ENCODE peak calls at places on chromosome 10, in eight cellular contexts. Z is breast epithelium, X is H9, F is ovary, J is OCI-LY7, N is uterus, P is psoas muscle, O is thyroid gland. H is an unnamed sample. For H3K4me1, the result is how much of the 10 kb centered on the place peaks cover.

GRCh38 chr10:111128331-111129167 is 51.7 kb downstream of the ADRA2A start:
- DNase-seq in X (peak), J (no peak), O (no peak), P (peak), F (no peak), N (no peak), Z (no peak), H (no peak)

GRCh38 chr10:3008518-3009195 is 58.7 kb upstream of the PFKP start:
- DNase-seq in F (no peak), P (no peak), N (no peak), X (no peak), O (no peak), J (no peak), Z (no peak), H (no peak)

GRCh38 chr10:108970016-108970415 is 953.3 kb downstream of the XPNPEP1 start:
- DNase-seq in X (peak), P (no peak), F (no peak), O (no peak), N (no peak), Z (no peak), J (peak), H (no peak)

GRCh38 chr10:9009505-9009904 is 955.0 kb downstream of the GATA3 start:
- DNase-seq in N (no peak), F (no peak), X (no peak), Z (no peak), O (no peak), P (no peak), J (no peak), H (no peak)

GRCh38 chr10:7434332-7434731 is 23.5 kb upstream of the SFMBT2 start:
- DNase-seq in X (no peak), O (no peak), F (no peak), N (no peak), Z (no peak), P (no peak), J (no peak), H (no peak)

GRCh38 chr10:16991011-16991410 is 138.6 kb downstream of the CUBN start:
- DNase-seq in N (no peak), P (no peak), Z (no peak), F (no peak), J (no peak), O (no peak), X (no peak), H (no peak)

GRCh38 chr10:59872892-59873463 is 33.4 kb downstream of the CCDC6 start:
- DNase-seq in X (no peak), J (no peak), N (peak), Z (peak), O (peak), P (peak), F (no peak), H (no peak)

GRCh38 chr10:49474901-49475300 is 64.0 kb downstream of the ERCC6 start:
- DNase-seq in J (no peak), X (no peak), N (no peak), O (no peak), Z (no peak), F (no peak), P (no peak), H (no peak)

GRCh38 chr10:119365773-119366640 is 158.6 kb downstream of the GRK5 start:
- DNase-seq in F (no peak), P (peak), N (no peak), J (no peak), X (no peak), O (no peak), Z (no peak), H (no peak)

GRCh38 chr10:31706921-31707571 is 221.6 kb downstream of the ARHGAP12 start:
- DNase-seq in O (no peak), F (peak), N (peak), P (peak), X (no peak), J (no peak), Z (no peak), H (no peak)

GRCh38 chr10:130453036-130453720 is 317.0 kb downstream of the GLRX3 start:
- DNase-seq in J (no peak), Z (no peak), P (no peak), O (no peak), F (no peak), N (no peak), X (peak), H (no peak)

GRCh38 chr10:48759113-48759901 is 74.6 kb downstream of the WDFY4 start:
- DNase-seq in Z (no peak), F (no peak), X (no peak), N (no peak), J (no peak), O (no peak), P (no peak), H (no peak)

GRCh38 chr10:80633383-80633860 is 95.7 kb downstream of the SH2D4B start:
- DNase-seq in N (no peak), P (no peak), J (no peak), X (no peak), F (no peak), Z (no peak), O (no peak), H (no peak)

GRCh38 chr10:102629661-102630614 is 14.3 kb upstream of the TRIM8 start:
- DNase-seq in N (no peak), X (peak), Z (no peak), P (peak), O (peak), J (no peak), F (no peak), H (no peak)

GRCh38 chr10:94405406-94405805 is 3.1 kb downstream of the TBC1D12 start:
- DNase-seq in J (no peak), P (no peak), O (no peak), N (no peak), Z (no peak), X (no peak), F (no peak), H (no peak)
- H3K27ac ChIP-seq in J (no peak), P (no peak), O (no peak), N (no peak), Z (no peak), X (no peak), F (no peak), H (no peak)

GRCh38 chr10:132551093-132551807 is 13.7 kb downstream of the INPP5A start:
- DNase-seq in N (peak), P (no peak), Z (no peak), O (no peak), J (peak), X (no peak), F (no peak), H (peak)
- TF ChIP-seq CTCF in N (no peak), P (no peak), Z (no peak), O (no peak), J (peak), X (no peak), F (no peak), H (peak)

DNA sequence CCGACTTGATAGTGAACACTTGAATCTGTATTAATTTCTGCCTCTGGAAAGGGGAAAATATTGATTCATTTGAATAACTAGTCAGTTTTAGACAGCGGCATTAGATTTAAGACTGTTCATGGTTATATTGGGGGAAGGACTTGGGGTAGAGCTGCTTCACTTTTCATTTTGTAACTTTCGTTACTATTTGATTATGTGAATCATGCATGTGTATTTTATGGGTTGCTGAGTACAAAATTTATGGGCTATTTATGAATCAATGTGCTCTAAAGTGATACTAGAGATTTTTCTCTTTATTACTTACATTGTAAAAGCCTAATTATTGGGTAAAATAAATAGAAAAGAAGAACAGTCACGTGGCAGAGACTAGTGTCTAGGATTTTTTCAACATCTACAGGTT is 4.9 kb downstream of the GLUD1 start:
- DNase-seq in J (no peak), P (no peak), O (no peak), F (no peak), Z (no peak), X (no peak), N (no peak), H (no peak)
- H3K4me1 ChIP-seq in J (under half), P (under half), O (under half), F (under half), Z (under half), X (under half), N (under half), H (under half)

GRCh38 chr10:72318383-72319262 is 36.1 kb downstream of the DNAJB12 start:
- DNase-seq in N (no peak), O (no peak), P (no peak), X (no peak), J (no peak), Z (no peak), F (peak), H (no peak)

GRCh38 chr10:72316386-72316700 is 38.4 kb downstream of the DNAJB12 start:
- DNase-seq in F (no peak), O (no peak), P (no peak), J (no peak), X (no peak), Z (no peak), N (no peak), H (no peak)

GRCh38 chr10:72315611-72316385 is 38.9 kb downstream of the DNAJB12 start:
- DNase-seq in N (peak), X (no peak), O (peak), P (peak), J (no peak), F (peak), Z (peak), H (no peak)

GRCh38 chr10:72315054-72315453 is 39.7 kb downstream of the DNAJB12 start:
- DNase-seq in P (no peak), J (no peak), N (no peak), F (no peak), Z (no peak), X (peak), O (no peak), H (no peak)

DNA sequence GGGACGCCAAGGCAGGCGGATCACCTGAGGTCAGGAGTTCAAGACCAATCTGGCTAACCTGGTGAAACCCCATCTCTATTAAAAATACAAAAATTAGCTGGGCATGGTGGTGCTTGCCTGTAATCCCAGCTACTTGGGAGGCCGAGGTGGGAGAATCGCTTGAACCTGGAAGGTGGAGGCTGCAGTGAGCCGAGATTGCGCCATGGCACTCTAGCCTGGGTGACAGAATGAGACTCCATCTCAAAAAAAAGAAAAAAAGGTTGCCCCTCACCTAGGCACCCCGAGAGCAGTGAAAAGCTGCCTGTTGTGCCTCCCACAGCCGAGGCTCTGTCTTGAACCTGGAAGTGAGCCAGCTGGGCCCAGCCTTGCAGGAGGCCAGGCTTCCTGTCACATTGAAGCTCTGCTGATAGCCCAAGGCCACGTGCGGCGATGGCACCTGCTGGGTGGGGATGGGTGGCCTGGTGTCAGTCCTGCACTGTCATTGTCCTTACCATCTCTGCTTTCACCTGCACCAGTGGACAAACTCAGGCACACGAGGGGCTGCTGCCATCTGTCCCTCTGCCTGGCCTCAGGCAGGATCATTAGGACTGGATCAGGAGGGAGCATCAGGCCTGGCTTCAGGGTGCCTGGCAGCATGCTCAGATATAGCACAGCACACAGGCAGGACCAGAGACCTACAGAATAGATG is 37.8 kb downstream of the DNAJB12 start:
- DNase-seq in N (no peak), F (peak), P (peak), Z (no peak), X (no peak), J (peak), O (peak), H (peak)
- H3K27ac ChIP-seq in N (peak), F (peak), P (peak), Z (peak), X (no peak), J (peak), O (peak), H (no peak)

DNA sequence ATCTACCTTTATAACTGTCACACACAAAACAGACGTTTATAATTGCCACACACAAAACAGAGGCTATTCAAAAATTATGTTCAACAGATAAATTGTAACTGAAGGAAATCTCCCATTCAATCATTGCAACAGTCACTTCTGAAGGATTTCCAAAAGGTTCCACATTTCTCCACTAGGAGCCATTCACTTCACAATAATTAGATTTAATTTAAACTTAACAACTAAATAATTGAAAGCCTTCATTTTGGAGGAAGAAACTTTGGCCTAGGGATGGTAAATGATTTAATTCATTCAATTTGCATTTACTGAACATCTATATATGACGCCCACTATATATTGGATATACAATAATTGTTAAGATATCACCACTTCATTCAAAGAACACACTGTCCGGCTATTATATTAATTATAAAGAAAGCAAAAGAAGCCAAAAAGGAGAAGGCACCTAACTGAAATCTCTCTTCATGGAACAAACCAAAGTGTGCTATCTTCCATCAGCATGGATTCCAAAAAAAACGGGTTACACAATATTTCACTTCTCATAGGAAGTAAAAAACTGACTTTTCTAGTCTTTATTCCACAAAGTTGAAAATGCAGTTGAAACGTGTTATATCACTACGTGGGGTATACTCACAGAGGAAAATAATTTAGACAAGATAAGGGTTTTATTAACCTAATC is 1.7 kb downstream of the ATAD1 start:
- DNase-seq in J (no peak), F (no peak), P (no peak), X (no peak), O (no peak), N (no peak), Z (no peak), H (no peak)
- TF ChIP-seq CTCF in J (peak), F (no peak), P (no peak), X (peak), O (no peak), N (no peak), Z (no peak), H (no peak)

DNA sequence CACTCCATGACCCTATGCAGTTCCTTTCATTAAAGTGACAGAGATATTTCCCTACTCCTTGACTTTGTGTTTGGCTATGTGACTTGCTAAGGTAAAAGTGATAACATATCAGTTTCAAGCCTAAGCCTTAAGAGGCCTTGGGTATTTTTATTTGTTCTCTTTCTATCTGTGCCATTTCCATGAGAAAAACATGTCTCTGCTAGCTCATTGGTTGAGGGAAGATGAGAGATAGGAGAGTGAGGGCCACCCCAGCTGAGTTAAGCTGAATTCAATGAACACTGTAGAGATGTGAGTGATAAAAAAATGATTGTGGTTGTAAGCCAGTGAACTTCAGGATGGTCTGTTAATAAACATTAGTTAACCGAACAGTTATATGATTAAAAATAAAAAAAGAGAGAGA is 13.4 kb downstream of the TASOR2 start:
- DNase-seq in F (no peak), N (no peak), X (no peak), J (no peak), P (no peak), O (no peak), Z (no peak), H (no peak)
- H3K4me1 ChIP-seq in F (under half), N (under half), X (under half), J (half or more), P (under half), O (under half), Z (under half), H (under half)

DNA sequence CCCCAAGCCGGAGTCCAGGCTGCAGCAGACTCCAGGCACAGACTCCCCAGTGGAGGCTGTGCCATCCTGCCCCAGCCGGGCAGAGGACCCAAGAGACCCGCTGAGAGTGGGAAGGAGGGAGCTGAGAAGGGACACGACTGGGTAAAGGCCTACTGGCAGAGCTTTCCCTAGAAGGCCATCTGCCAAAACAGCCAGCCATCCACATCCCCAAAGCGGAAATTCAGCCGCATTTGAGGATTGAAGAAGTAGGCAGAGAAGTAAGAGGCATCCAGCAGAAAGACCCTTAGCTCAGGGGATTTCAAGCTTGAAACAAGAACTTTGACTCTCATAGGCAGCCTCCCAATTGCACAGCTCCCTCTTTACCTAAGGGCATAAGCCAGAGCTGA is 853 bp downstream of the CPXM2 start:
- DNase-seq in X (no peak), F (no peak), J (no peak), P (no peak), N (no peak), Z (no peak), O (no peak), H (no peak)
- H3K27ac ChIP-seq in X (no peak), F (peak), J (no peak), P (no peak), N (peak), Z (peak), O (peak), H (no peak)

GRCh38 chr10:123132576-123133477 is 2.9 kb upstream of the HMX3 start:
- DNase-seq in X (peak), P (peak), Z (peak), F (peak), J (peak), O (peak), N (peak), H (peak)
- TF ChIP-seq CTCF in X (peak), P (peak), Z (peak), F (peak), J (peak), O (peak), N (peak), H (peak)

GRCh38 chr10:44961931-44962750 is 2.5 kb downstream of the RASSF4 start:
- DNase-seq in F (no peak), X (peak), Z (no peak), N (no peak), O (no peak), J (no peak), P (no peak), H (no peak)
- H3K4me1 ChIP-seq in F (under half), X (under half), Z (under half), N (under half), O (half or more), J (half or more), P (half or more), H (under half)